ENCODE peak calls at places on chromosomes 7 and 10, in four cellular contexts. One of them, this sample, is unnamed.

GRCh38 chr10:28585076-28585475 is 52.2 kb downstream of the WAC start:
- DNase-seq in HL-60: no peak
- DNase-seq in K562: no peak
- DNase-seq in GM12878: no peak
- DNase-seq in this sample: no peak

GRCh38 chr10:124622158-124622557 is 122.0 kb downstream of the FAM53B start:
- DNase-seq in HL-60: no peak
- DNase-seq in K562: no peak
- DNase-seq in GM12878: no peak
- DNase-seq in this sample: no peak

GRCh38 chr7:149625947-149626392 is 128.4 kb upstream of the ZNF746 start:
- DNase-seq in HL-60: no peak
- DNase-seq in K562: no peak
- DNase-seq in GM12878: no peak
- DNase-seq in this sample: no peak

GRCh38 chr10:125102216-125102615 is 58.1 kb downstream of the CTBP2 start:
- DNase-seq in HL-60: peak
- DNase-seq in K562: no peak
- DNase-seq in GM12878: no peak
- DNase-seq in this sample: no peak

GRCh38 chr7:148975896-148976295 is 52.4 kb downstream of the PDIA4 start:
- DNase-seq in HL-60: no peak
- DNase-seq in K562: no peak
- DNase-seq in GM12878: no peak
- DNase-seq in this sample: no peak

GRCh38 chr7:112898432-112899290 is 108.5 kb upstream of the TMEM168 start:
- DNase-seq in HL-60: peak
- DNase-seq in K562: peak
- DNase-seq in GM12878: peak
- DNase-seq in this sample: peak

GRCh38 chr7:66837007-66837406 is 84.0 kb upstream of the TMEM248 start:
- DNase-seq in HL-60: peak
- DNase-seq in K562: peak
- DNase-seq in GM12878: no peak
- DNase-seq in this sample: no peak

GRCh38 chr7:69708857-69709256 is 110.6 kb downstream of the AUTS2 start:
- DNase-seq in HL-60: no peak
- DNase-seq in K562: no peak
- DNase-seq in GM12878: no peak
- DNase-seq in this sample: no peak

GRCh38 chr7:105133358-105133757 is 119.4 kb downstream of the KMT2E start:
- DNase-seq in HL-60: no peak
- DNase-seq in K562: no peak
- DNase-seq in GM12878: no peak
- DNase-seq in this sample: no peak

GRCh38 chr7:85025312-85025756 is 161.5 kb downstream of the SEMA3D start:
- DNase-seq in HL-60: no peak
- DNase-seq in K562: no peak
- DNase-seq in GM12878: no peak
- DNase-seq in this sample: no peak

GRCh38 chr10:70324341-70324861 is 40.6 kb upstream of the NPFFR1 start:
- DNase-seq in HL-60: no peak
- DNase-seq in K562: no peak
- DNase-seq in GM12878: no peak
- DNase-seq in this sample: peak

GRCh38 chr7:158101821-158102450 is 485.7 kb downstream of the PTPRN2 start:
- DNase-seq in HL-60: no peak
- DNase-seq in K562: no peak
- DNase-seq in GM12878: no peak
- DNase-seq in this sample: no peak

GRCh38 chr10:29658984-29659769 is 24.4 kb upstream of the SVIL start:
- DNase-seq in HL-60: peak
- DNase-seq in K562: no peak
- DNase-seq in GM12878: peak
- DNase-seq in this sample: peak
- TF ChIP-seq SPI1 in HL-60: no peak
- TF ChIP-seq SPI1 in K562: no peak
- TF ChIP-seq SPI1 in GM12878: peak
- TF ChIP-seq SPI1 in this sample: no peak

GRCh38 chr10:21497177-21497807 is 28.2 kb downstream of the SKIDA1 start:
- DNase-seq in HL-60: no peak
- DNase-seq in K562: no peak
- DNase-seq in GM12878: no peak
- DNase-seq in this sample: no peak

GRCh38 chr10:21495002-21495685 is 30.3 kb downstream of the SKIDA1 start:
- DNase-seq in HL-60: no peak
- DNase-seq in K562: no peak
- DNase-seq in GM12878: no peak
- DNase-seq in this sample: no peak

GRCh38 chr10:21496285-21497176 is 29.0 kb downstream of the SKIDA1 start:
- DNase-seq in HL-60: no peak
- DNase-seq in K562: peak
- DNase-seq in GM12878: no peak
- DNase-seq in this sample: no peak

GRCh38 chr10:21494221-21495001 is 31.1 kb downstream of the SKIDA1 start:
- DNase-seq in HL-60: no peak
- DNase-seq in K562: no peak
- DNase-seq in GM12878: no peak
- DNase-seq in this sample: no peak

DNA sequence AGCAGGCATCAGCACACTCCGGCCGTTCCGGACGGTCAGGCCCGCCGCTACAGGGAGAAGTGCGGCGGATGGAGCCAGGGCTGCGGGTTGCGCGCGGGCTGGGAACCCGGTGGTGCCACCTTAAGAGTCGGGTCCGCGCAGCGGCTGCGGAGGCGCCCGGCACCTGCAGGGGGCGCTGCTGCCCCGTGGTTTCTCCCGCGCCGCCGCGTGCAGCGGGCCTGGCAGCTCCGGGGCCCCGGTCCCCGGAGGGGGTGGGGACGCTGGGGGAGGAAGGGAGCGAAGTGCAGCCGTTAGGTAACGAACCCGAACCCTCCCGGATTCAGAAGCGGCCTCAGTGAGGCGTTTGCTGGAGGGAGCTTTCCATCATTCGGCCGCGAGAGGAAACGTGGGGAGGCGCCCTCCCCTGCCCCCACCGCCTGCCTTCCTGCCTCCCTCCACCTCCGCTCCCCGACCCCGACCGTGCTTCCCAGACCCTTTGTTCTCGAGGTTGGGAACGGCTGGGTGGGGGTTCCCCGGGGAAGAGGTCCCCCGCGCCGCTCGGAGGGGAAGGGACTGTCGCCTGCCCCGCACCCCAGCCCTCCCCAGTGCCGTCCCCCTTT is 29.7 kb downstream of the SKIDA1 start:
- DNase-seq in HL-60: peak
- DNase-seq in K562: peak
- DNase-seq in GM12878: peak
- DNase-seq in this sample: peak
- TF ChIP-seq POLR2AphosphoS5 in HL-60: peak
- TF ChIP-seq POLR2AphosphoS5 in K562: peak
- TF ChIP-seq POLR2AphosphoS5 in GM12878: no peak
- TF ChIP-seq POLR2AphosphoS5 in this sample: no peak

GRCh38 chr7:135773451-135773850 is 24.8 kb upstream of the FAM180A start:
- DNase-seq in HL-60: no peak
- DNase-seq in K562: no peak
- DNase-seq in GM12878: no peak
- DNase-seq in this sample: no peak
- TF ChIP-seq SPI1 in HL-60: no peak
- TF ChIP-seq SPI1 in K562: no peak
- TF ChIP-seq SPI1 in GM12878: no peak
- TF ChIP-seq SPI1 in this sample: no peak

DNA sequence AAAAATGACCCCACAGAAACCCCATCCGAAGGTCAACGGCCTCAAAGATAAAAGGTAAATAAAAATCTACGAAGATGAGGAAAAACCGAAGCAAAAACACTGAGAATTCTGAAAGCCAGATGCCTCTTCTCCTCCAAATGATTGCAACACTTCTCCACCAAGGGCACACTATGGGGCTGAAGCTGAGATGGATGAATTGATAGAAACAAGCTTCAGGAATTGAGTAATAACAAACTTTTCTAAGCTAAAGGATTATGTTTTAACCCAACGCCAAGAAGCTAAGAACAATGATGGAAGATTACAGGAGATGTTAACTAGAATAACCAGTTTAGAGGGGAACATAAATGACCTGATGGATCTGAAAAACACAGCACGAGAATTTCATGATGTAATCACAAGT is 127.8 kb downstream of the MACC1 start:
- DNase-seq in HL-60: no peak
- DNase-seq in K562: no peak
- DNase-seq in GM12878: no peak
- DNase-seq in this sample: no peak
- TF ChIP-seq POLR2AphosphoS5 in HL-60: no peak
- TF ChIP-seq POLR2AphosphoS5 in K562: no peak
- TF ChIP-seq POLR2AphosphoS5 in GM12878: no peak
- TF ChIP-seq POLR2AphosphoS5 in this sample: no peak

This sample was measured in GM12891.